ENCODE peak calls at places on chromosome 22, in seven cellular contexts. M is K562, S is SK-N-SH, V is HCT116, L is H1, X is GM12878, Z is HepG2. R is an unnamed sample.

GRCh38 chr22:20920881-20921203 is 3.6 kb downstream of the CRKL start:
- DNase-seq in X (no peak), V (no peak), Z (no peak), M (no peak), S (no peak), L (no peak), R (no peak)

GRCh38 chr22:31022516-31022915 is 53.5 kb downstream of the TUG1 start:
- DNase-seq in L (no peak), M (no peak), X (no peak), Z (no peak), S (no peak), V (no peak), R (no peak)

GRCh38 chr22:28034760-28035401 is 115.8 kb upstream of the PITPNB start:
- DNase-seq in V (no peak), X (no peak), Z (no peak), M (peak), S (peak), L (no peak), R (no peak)

GRCh38 chr22:31926969-31927368 is 17.4 kb upstream of the YWHAH start:
- DNase-seq in M (no peak), S (peak), L (no peak), Z (no peak), V (no peak), X (no peak), R (no peak)

GRCh38 chr22:20663941-20664593 is 109.8 kb upstream of the SERPIND1 start:
- DNase-seq in V (no peak), L (no peak), M (no peak), S (no peak), X (no peak), Z (no peak), R (no peak)

GRCh38 chr22:27614291-27615007 is 187.1 kb downstream of the MN1 start:
- DNase-seq in Z (no peak), V (no peak), X (no peak), M (no peak), L (no peak), S (peak), R (no peak)

GRCh38 chr22:38739300-38740055 is 16.3 kb downstream of the SUN2 start:
- DNase-seq in Z (no peak), V (no peak), X (no peak), S (no peak), M (no peak), L (no peak), R (no peak)

GRCh38 chr22:43777204-43777671 is 34.9 kb downstream of the EFCAB6 start:
- DNase-seq in M (peak), Z (no peak), S (no peak), L (no peak), V (no peak), X (no peak), R (no peak)

GRCh38 chr22:40920526-40920925 is 30.7 kb upstream of the RBX1 start:
- DNase-seq in L (no peak), V (no peak), X (no peak), S (no peak), M (no peak), Z (no peak), R (no peak)

GRCh38 chr22:27764722-27765236 is 36.8 kb downstream of the MN1 start:
- DNase-seq in S (no peak), Z (no peak), L (no peak), X (no peak), V (no peak), M (no peak), R (no peak)

GRCh38 chr22:46422896-46423295 is 87.4 kb downstream of the TRMU start:
- DNase-seq in S (no peak), L (no peak), Z (no peak), X (no peak), V (no peak), M (no peak), R (no peak)

GRCh38 chr22:33438273-33438672 is 380.1 kb upstream of the SYN3 start:
- DNase-seq in Z (no peak), S (no peak), V (no peak), M (peak), L (no peak), X (no peak), R (no peak)

GRCh38 chr22:47027766-47028165 is 265.3 kb downstream of the TBC1D22A start:
- DNase-seq in L (no peak), S (peak), M (no peak), X (no peak), Z (no peak), V (no peak), R (no peak)

GRCh38 chr22:43745783-43746356 is 66.2 kb downstream of the EFCAB6 start:
- DNase-seq in M (no peak), Z (no peak), V (no peak), X (no peak), S (no peak), L (no peak), R (no peak)

GRCh38 chr22:20532256-20532993 is 25.0 kb downstream of the MED15 start:
- DNase-seq in L (no peak), Z (no peak), M (no peak), S (no peak), X (no peak), V (no peak), R (no peak)

GRCh38 chr22:48575567-48576332 is 1251.9 kb downstream of the BRD1 start:
- DNase-seq in S (peak), X (no peak), M (no peak), V (no peak), L (no peak), Z (no peak), R (no peak)

GRCh38 chr22:46734830-46735453 is 3.1 kb downstream of the CERK start:
- DNase-seq in X (peak), V (no peak), Z (no peak), L (no peak), M (no peak), S (no peak), R (no peak)

GRCh38 chr22:46609175-46609690 is 11.0 kb upstream of the GRAMD4 start:
- DNase-seq in V (no peak), L (no peak), S (no peak), Z (peak), M (no peak), X (no peak), R (no peak)

GRCh38 chr22:43992331-43992821 is 31.7 kb upstream of the PARVB start:
- DNase-seq in L (no peak), S (peak), M (no peak), Z (no peak), X (no peak), V (no peak), R (no peak)

GRCh38 chr22:27329966-27330645 is 471.4 kb downstream of the MN1 start:
- DNase-seq in M (no peak), Z (no peak), V (no peak), L (no peak), X (no peak), S (no peak), R (no peak)

GRCh38 chr22:27534720-27535125 is 266.8 kb downstream of the MN1 start:
- DNase-seq in X (no peak), Z (peak), S (no peak), V (no peak), M (no peak), L (no peak), R (no peak)

GRCh38 chr22:42343136-42343484 is 72.7 kb upstream of the TCF20 start:
- DNase-seq in V (no peak), X (no peak), Z (no peak), S (no peak), M (no peak), L (no peak), R (no peak)

GRCh38 chr22:47457021-47457420 is 694.6 kb downstream of the TBC1D22A start:
- DNase-seq in L (no peak), Z (no peak), M (no peak), X (no peak), S (no peak), V (no peak), R (no peak)

GRCh38 chr22:50702261-50702671 is 29.6 kb downstream of the SHANK3 start:
- DNase-seq in X (no peak), L (no peak), Z (no peak), M (no peak), V (no peak), S (no peak), R (no peak)
- TF ChIP-seq YY1 in X (no peak), L (no peak), Z (no peak), M (no peak), V (no peak), S (no peak), R (no peak)

GRCh38 chr22:29661355-29661754 is 57.9 kb downstream of the NF2 start:
- DNase-seq in Z (no peak), L (no peak), V (no peak), X (no peak), M (no peak), S (no peak), R (no peak)

GRCh38 chr22:29663230-29663826 is 56.5 kb upstream of the CABP7 start:
- DNase-seq in S (no peak), X (no peak), V (no peak), Z (no peak), M (no peak), L (no peak), R (no peak)

GRCh38 chr22:29654420-29654819 is 51.0 kb downstream of the NF2 start:
- DNase-seq in X (no peak), S (peak), L (no peak), Z (no peak), V (no peak), M (no peak), R (no peak)

GRCh38 chr22:29660021-29660420 is 56.6 kb downstream of the NF2 start:
- DNase-seq in S (no peak), X (no peak), M (no peak), V (no peak), L (no peak), Z (no peak), R (no peak)

GRCh38 chr22:29658171-29658570 is 54.7 kb downstream of the NF2 start:
- DNase-seq in M (no peak), L (no peak), X (no peak), S (no peak), V (no peak), Z (no peak), R (no peak)
- H3K4me3 ChIP-seq in M (no peak), L (no peak), X (no peak), S (no peak), V (no peak), Z (no peak), R (no peak)

GRCh38 chr22:45308624-45309421 is 911 bp upstream of the FAM118A start:
- DNase-seq in X (no peak), Z (no peak), V (peak), L (no peak), M (no peak), S (no peak), R (no peak)
- H3K9ac ChIP-seq in X (peak), Z (peak), V (peak), L (peak), M (peak), S (peak), R (peak)

GRCh38 chr22:49900441-49901230 is 17.6 kb downstream of the ALG12 start:
- DNase-seq in S (no peak), V (no peak), X (no peak), L (no peak), Z (no peak), M (no peak), R (no peak)

GRCh38 chr22:49899530-49899929 is 18.7 kb downstream of the ALG12 start:
- DNase-seq in V (no peak), M (no peak), L (no peak), Z (no peak), X (no peak), S (no peak), R (no peak)

GRCh38 chr22:49903322-49904039 is 14.8 kb downstream of the ALG12 start:
- DNase-seq in L (no peak), Z (no peak), X (no peak), V (no peak), M (peak), S (peak), R (no peak)

GRCh38 chr22:49904040-49904369 is 14.2 kb downstream of the ALG12 start:
- DNase-seq in X (no peak), M (no peak), Z (no peak), V (no peak), L (no peak), S (no peak), R (no peak)

GRCh38 chr22:49901457-49901856 is 16.8 kb downstream of the ALG12 start:
- DNase-seq in V (no peak), Z (no peak), M (no peak), L (no peak), S (no peak), X (no peak), R (no peak)
- TF ChIP-seq YY1 in V (no peak), Z (no peak), M (no peak), L (no peak), S (no peak), X (no peak), R (no peak)

GRCh38 chr22:25113316-25113721 is 86.3 kb upstream of the CRYBB3 start:
- DNase-seq in S (no peak), X (no peak), M (no peak), Z (no peak), V (no peak), L (no peak), R (no peak)
- H3K4me3 ChIP-seq in S (no peak), X (no peak), M (no peak), Z (peak), V (no peak), L (no peak), R (no peak)

GRCh38 chr22:37401861-37402506 is 25.3 kb downstream of the ELFN2 start:
- DNase-seq in S (no peak), M (no peak), X (no peak), Z (no peak), V (no peak), L (no peak), R (no peak)

GRCh38 chr22:37401401-37401859 is 25.8 kb downstream of the ELFN2 start:
- DNase-seq in L (no peak), S (no peak), V (no peak), X (no peak), M (no peak), Z (no peak), R (no peak)

GRCh38 chr22:37404126-37404525 is 23.2 kb downstream of the ELFN2 start:
- DNase-seq in X (no peak), L (no peak), Z (no peak), V (no peak), S (no peak), M (no peak), R (no peak)

GRCh38 chr22:37403267-37403960 is 23.9 kb downstream of the ELFN2 start:
- DNase-seq in L (no peak), M (no peak), Z (no peak), X (no peak), V (no peak), S (peak), R (no peak)

GRCh38 chr22:37400719-37401118 is 26.6 kb downstream of the ELFN2 start:
- DNase-seq in X (no peak), Z (no peak), S (peak), L (no peak), M (no peak), V (no peak), R (no peak)
- H3K9ac ChIP-seq in X (no peak), Z (no peak), S (no peak), L (no peak), M (no peak), V (no peak), R (no peak)

DNA sequence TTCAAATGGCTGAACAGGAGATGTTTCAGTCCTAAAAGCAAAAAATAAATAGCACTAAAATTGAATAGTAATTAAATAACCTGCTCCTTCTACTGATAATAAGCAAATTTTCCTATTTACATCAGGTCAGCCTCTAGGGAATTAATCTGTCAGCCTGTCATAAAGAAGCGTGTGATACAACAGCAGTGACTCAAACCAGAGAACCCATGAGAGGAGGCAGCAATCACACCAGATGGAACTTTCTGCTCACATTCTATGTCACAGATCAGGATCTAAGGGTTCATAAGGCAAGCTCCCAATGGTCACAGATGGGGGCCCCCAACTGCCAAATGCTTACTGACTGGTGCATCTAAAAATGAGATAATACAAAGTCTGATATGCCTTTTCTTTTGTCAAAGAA is 41.1 kb downstream of the RBFOX2 start:
- DNase-seq in Z (peak), L (no peak), X (no peak), S (peak), M (no peak), V (no peak), R (no peak)
- TF ChIP-seq YY1 in Z (no peak), L (no peak), X (no peak), S (no peak), M (no peak), V (no peak), R (no peak)

DNA sequence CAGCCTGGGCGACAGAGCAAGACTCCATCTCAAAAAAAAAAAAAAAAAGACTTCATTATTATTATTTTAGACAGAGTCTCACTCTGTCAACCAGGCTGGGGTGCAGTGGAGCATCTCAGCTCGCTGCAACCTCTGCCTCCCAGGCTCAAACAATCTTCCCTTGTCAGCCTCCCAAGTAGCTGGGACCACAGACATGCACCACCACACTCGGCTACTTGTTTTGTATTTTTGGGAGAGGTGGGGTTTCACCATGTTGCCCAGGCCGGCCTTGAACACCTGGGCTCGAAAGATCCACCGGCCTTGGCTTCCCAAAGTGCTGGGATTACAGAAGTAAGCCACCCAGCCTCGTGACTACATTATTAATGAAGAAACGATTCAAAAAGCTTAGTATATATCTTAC is 5.3 kb upstream of the TYMP start:
- DNase-seq in M (no peak), S (no peak), V (no peak), L (no peak), X (no peak), Z (no peak), R (no peak)
- H3K4me3 ChIP-seq in M (no peak), S (no peak), V (no peak), L (no peak), X (peak), Z (no peak), R (no peak)